ENCODE peak calls at places on chromosomes 5 and 9, in four cellular contexts. Q is epithelial cell of esophagus, U is lung, R is cardiac muscle cell. D is an unnamed sample.

GRCh38 chr5:42021119-42021518 is 96.0 kb downstream of the FBXO4 start:
- DNase-seq in R (peak), U (no peak), Q (peak), D (no peak)

GRCh38 chr5:166022065-166022464 is 2269.4 kb upstream of the WWC1 start:
- DNase-seq in R (no peak), U (no peak), Q (peak), D (no peak)

GRCh38 chr5:34682926-34683623 is 26.9 kb downstream of the RAI14 start:
- DNase-seq in U (no peak), Q (peak), R (no peak), D (no peak)

GRCh38 chr5:126384985-126385384 is 38.2 kb upstream of the GRAMD2B start:
- DNase-seq in U (no peak), Q (peak), R (peak), D (no peak)

GRCh38 chr9:136774416-136775045 is 10.2 kb upstream of the LCN15 start:
- DNase-seq in R (no peak), U (no peak), Q (no peak), D (no peak)

GRCh38 chr5:158935215-158935614 is 164.5 kb downstream of the EBF1 start:
- DNase-seq in R (no peak), U (no peak), Q (no peak), D (no peak)

GRCh38 chr5:145681216-145681615 is 153.9 kb downstream of the PRELID2 start:
- DNase-seq in U (no peak), R (no peak), Q (no peak), D (no peak)

GRCh38 chr9:125296843-125297372 is 35.3 kb downstream of the GAPVD1 start:
- DNase-seq in U (peak), Q (no peak), R (no peak), D (no peak)

GRCh38 chr5:143652104-143652700 is 159.8 kb upstream of the HMHB1 start:
- DNase-seq in U (no peak), Q (peak), R (peak), D (peak)

GRCh38 chr5:77309140-77309539 is 98.7 kb downstream of the PDE8B start:
- DNase-seq in Q (no peak), R (no peak), U (no peak), D (no peak)

GRCh38 chr5:1203311-1203967 is 2.0 kb downstream of the SLC6A19 start:
- DNase-seq in R (no peak), U (no peak), Q (no peak), D (no peak)

GRCh38 chr9:128304971-128305288 is 17.3 kb downstream of the TRUB2 start:
- DNase-seq in U (no peak), Q (peak), R (no peak), D (no peak)

GRCh38 chr5:1500411-1501091 is 23.2 kb downstream of the LPCAT1 start:
- DNase-seq in U (no peak), R (peak), Q (no peak), D (no peak)

GRCh38 chr5:13385066-13385465 is 559.4 kb downstream of the DNAH5 start:
- DNase-seq in R (no peak), Q (no peak), U (no peak), D (no peak)

GRCh38 chr5:81234801-81235200 is 1.7 kb downstream of the CKMT2 start:
- DNase-seq in Q (no peak), R (no peak), U (no peak), D (no peak)

GRCh38 chr9:121844562-121844961 is 193.1 kb downstream of the DAB2IP start:
- DNase-seq in Q (no peak), U (no peak), R (no peak), D (no peak)

GRCh38 chr5:175687231-175687701 is 29.4 kb downstream of the HRH2 start:
- DNase-seq in Q (no peak), U (no peak), R (no peak), D (no peak)

GRCh38 chr5:61342066-61342465 is 10.0 kb downstream of the ZSWIM6 start:
- DNase-seq in R (peak), U (no peak), Q (peak), D (no peak)

GRCh38 chr9:32926901-32927300 is 74.5 kb downstream of the APTX start:
- DNase-seq in Q (no peak), R (no peak), U (no peak), D (no peak)

GRCh38 chr5:163205645-163206044 is 231.8 kb upstream of the CCNG1 start:
- DNase-seq in Q (no peak), U (no peak), R (no peak), D (no peak)

GRCh38 chr5:10420468-10420867 is 21.2 kb upstream of the ROPN1L start:
- DNase-seq in Q (no peak), R (no peak), U (no peak), D (no peak)

GRCh38 chr5:110880413-110880812 is 141.6 kb downstream of the SLC25A46 start:
- DNase-seq in R (peak), U (peak), Q (peak), D (peak)

GRCh38 chr5:98770158-98770910 is 3.1 kb upstream of the RGMB start:
- DNase-seq in Q (peak), U (peak), R (peak), D (peak)

GRCh38 chr9:116837038-116837998 is 150.2 kb downstream of the TRIM32 start:
- DNase-seq in R (no peak), Q (peak), U (no peak), D (no peak)

GRCh38 chr5:171310816-171311697 is 2.0 kb downstream of the TLX3 start:
- DNase-seq in U (no peak), R (peak), Q (peak), D (no peak)

GRCh38 chr5:26282190-26282589 is 756.2 kb downstream of the CDH9 start:
- DNase-seq in U (no peak), Q (no peak), R (no peak), D (no peak)

GRCh38 chr5:170483701-170484458 is 19.9 kb upstream of the KCNIP1 start:
- DNase-seq in Q (peak), U (no peak), R (peak), D (no peak)

GRCh38 chr5:67879619-67880357 is 335.8 kb upstream of the PIK3R1 start:
- DNase-seq in R (peak), U (no peak), Q (peak), D (no peak)

GRCh38 chr9:125544988-125545651 is 161.9 kb downstream of the MAPKAP1 start:
- DNase-seq in R (peak), Q (no peak), U (peak), D (no peak)

GRCh38 chr5:2353871-2354440 is 397.5 kb downstream of the IRX2 start:
- DNase-seq in R (no peak), U (no peak), Q (no peak), D (no peak)

GRCh38 chr9:520315-520714 is 305.6 kb downstream of the DOCK8 start:
- DNase-seq in Q (no peak), U (no peak), R (no peak), D (no peak)

GRCh38 chr5:81556809-81557208 is 162.9 kb upstream of the ACOT12 start:
- DNase-seq in R (no peak), U (no peak), Q (peak), D (peak)

GRCh38 chr9:87147803-87148202 is 200.5 kb upstream of the GAS1 start:
- DNase-seq in R (no peak), U (no peak), Q (no peak), D (no peak)

GRCh38 chr9:87152206-87152605 is 204.9 kb upstream of the GAS1 start:
- DNase-seq in U (no peak), Q (no peak), R (no peak), D (no peak)

GRCh38 chr9:87149794-87150193 is 202.5 kb upstream of the GAS1 start:
- DNase-seq in Q (no peak), R (no peak), U (no peak), D (no peak)

DNA sequence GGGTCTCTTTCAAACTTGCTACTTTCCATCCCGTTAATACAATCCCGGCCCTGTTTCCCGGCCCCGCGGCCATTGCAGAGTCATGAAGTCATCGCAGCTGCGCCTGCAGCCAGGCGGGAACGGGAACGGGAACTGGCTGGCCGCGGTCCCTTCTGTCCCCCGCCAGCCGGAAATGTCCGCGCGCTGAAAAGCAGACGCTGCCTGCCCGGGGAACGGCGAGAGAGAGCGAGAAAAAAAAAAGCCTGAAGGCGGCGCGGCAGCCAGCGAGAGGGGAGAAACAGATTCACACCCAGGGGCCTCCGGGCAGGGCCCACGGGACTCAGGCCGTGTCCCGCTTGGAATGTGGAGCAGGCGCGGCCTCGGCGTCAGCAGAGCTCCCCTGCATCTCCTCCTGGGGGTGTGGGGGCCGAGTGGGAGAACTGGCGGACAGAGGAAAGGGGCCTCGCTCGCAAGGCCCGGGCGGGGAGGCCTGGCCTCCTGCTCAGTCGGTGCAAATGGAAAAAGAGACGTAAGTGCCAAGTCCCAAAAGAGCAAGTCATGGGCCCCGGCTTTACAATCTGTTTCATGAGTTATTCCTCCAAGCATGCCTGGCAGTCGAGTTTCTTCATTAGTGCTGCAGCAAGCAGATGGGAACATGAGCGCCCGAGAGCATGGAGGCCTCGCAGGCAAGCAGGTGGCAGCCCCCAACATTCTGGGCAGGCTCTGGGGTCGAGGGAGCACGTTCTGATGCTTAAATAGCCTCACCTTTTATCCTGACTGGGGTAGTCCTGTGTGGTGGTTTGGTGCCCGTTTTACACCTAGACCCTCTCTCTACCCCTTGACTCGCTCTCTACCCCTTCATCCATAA is 201.3 kb upstream of the GAS1 start:
- DNase-seq in Q (peak), U (peak), R (peak), D (no peak)
- H3K4me3 ChIP-seq in Q (peak), U (no peak), R (no peak), D (no peak)

DNA sequence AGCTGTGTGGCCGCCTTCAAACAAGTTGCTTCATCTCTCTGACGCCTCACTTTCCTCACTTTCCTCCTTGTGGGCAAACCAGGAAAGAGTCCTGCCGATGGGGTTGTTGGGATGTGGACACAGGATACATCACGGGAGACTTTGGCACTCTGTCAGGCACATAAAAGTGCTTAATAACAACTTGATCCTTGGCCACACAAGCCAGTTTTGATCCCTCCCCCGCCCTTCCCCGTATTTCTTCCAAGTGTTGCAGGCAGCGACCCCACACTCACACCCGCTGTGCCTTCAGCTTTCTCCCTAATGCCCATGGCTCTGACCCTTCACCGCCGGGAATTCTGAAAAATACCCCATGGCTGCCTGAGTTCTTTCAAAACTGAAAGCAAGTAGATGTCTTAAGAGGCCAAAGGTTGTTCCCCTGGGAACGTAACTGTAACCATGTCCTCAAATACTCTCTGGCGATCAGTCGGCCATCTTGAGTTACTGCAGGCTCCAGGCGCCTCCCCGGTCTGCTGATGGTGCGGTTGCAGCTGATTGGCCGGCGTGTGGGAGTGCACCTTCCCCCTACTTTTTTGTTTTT is 59.8 kb downstream of the ARHGEF37 start:
- DNase-seq in Q (no peak), U (no peak), R (peak), D (peak)
- TF ChIP-seq CTCF in Q (no peak), U (no peak), R (no peak), D (no peak)

DNA sequence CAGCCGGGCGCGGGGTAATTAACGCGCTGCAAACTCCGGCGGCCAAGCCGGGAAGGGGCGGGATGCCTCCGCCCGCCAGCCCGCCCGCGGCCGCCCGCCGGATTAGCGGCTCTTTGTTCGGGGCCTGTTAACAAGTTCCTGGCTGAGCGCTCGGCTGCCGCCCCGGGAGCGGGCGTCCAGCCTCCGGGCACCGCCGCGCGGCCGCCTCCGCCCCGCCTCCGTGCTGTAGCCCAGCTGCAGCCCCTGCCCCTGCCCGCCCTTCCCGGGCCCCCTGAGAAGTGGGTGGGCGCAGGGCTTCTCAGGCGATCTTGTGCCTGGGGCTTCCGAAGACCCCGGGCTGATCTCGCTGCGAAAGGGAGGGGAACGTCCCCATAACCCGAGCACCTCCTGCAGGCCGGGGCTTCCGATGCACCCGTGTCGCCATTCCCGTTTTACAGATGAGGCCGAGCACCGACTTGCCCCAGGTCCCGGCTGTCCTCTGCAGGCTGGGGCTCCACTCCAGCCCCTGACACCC is 7.6 kb downstream of the UNC5A start:
- DNase-seq in R (peak), U (no peak), Q (peak), D (no peak)
- H3K4me3 ChIP-seq in R (peak), U (no peak), Q (no peak), D (no peak)

DNA sequence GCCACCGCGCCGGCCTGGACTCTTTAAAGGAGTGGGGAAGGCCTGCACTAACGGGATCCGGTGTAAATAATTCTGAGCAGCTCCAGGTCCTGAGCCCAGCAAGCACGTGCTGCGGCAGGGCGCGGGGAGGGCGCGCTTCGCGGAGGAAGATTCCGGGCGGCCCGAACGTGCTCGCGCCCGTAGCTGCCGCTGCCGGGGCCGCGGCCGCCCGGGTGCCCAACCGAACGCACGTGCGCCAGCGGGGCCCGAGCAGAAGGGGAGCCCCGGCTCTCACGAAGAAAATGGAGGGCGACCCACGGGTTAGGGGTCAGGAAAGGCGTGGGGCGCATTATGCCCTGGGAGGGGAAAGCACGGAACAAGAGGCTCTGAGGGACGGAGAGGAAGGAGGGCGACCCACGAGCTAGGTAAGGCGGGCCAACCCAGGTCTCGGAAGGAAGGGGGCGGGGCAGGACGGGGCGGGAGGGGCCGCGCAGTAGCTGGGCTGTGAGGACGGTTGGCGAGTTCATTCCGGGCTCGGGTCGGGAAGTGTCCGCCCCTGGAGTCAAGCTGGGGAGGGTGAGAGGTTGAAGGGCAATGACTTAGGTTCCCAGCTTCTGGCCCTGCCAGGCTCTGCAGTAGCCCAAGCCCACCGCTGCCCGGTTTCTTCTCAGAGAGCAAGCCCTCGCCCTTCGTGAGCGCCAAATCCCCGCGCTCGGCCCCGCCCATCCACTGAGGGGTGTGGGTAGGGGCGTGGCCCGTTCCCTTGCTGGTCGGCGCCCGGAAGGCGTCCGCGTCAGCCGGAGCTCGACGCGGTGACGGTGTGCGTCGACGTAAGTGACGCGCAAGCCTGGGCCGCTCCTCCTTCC is at the start of gene ZNF131:
- DNase-seq in R (peak), U (peak), Q (peak), D (peak)
- TF ChIP-seq CTCF in R (no peak), U (no peak), Q (no peak), D (no peak)

GRCh38 chr9:3863114-3863528 is 337.3 kb upstream of the RFX3 start:
- DNase-seq in R (peak), Q (peak), U (no peak), D (peak)
- H3K4me3 ChIP-seq in R (no peak), Q (no peak), U (no peak), D (no peak)

DNA sequence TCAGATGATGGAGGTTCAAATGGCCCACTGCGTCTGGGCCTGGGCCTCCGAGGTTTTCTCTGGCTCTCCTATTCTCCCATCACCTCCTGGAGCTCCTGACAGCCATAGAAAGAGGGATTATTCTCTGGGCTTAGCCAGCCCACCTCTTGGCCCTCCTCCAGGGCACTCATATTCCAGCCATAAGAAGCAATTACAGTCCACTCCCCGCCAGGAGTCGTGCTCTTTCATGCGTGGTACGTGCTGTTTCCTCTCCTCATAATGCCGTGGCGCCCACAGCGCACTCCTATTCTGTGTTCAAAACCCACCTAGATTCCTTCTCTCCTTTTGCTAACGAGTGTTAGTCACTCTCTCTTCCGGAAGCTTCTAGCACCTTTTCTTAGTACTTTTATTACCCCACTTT is 240.8 kb upstream of the ZNF462 start:
- DNase-seq in R (peak), Q (no peak), U (no peak), D (no peak)
- TF ChIP-seq CTCF in R (no peak), Q (no peak), U (no peak), D (no peak)

GRCh38 chr5:148651528-148651927 is 2.8 kb downstream of the HTR4 start:
- DNase-seq in Q (no peak), U (no peak), R (no peak), D (no peak)
- H3K4me3 ChIP-seq in Q (no peak), U (no peak), R (no peak), D (no peak)

GRCh38 chr5:130724658-130725057 is 440.4 kb downstream of the HINT1 start:
- DNase-seq in Q (peak), R (no peak), U (no peak), D (no peak)

GRCh38 chr5:130715541-130715940 is 449.5 kb downstream of the HINT1 start:
- DNase-seq in U (no peak), Q (no peak), R (no peak), D (no peak)

DNA sequence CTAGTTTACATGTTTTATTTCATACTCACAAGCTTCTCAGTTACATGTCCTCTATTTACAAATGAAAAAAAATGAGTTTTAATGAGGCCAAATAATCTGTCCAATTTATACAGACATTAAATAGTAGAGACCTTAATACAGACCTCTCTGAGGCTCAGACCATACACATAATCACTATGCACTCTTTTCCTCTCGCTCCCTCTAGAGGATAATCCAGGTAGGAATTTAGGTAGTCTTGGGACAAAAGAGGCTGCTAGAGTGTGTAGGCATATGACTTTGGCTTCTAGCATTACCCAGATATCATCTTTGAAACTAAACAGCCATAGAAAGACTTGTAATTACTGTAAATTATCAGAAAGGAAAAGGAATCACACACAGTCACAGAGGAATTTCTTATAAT is 444.7 kb downstream of the HINT1 start:
- DNase-seq in Q (peak), R (peak), U (no peak), D (no peak)
- TF ChIP-seq CTCF in Q (peak), R (peak), U (no peak), D (peak)